ENCODE peak calls at places on chromosomes 4 and X, in seven cellular contexts. T, D, R, X, I, Q and S are unnamed samples.

GRCh38 chr4:33924239-33924638 is 2320.1 kb downstream of the ARAP2 start:
- DNase-seq in R (no peak), I (no peak), X (no peak), T (no peak), D (no peak), Q (no peak), S (peak; percentile 51)

GRCh38 chr4:21795091-21795490 is 153.5 kb downstream of the KCNIP4 start:
- DNase-seq in D (no peak), X (no peak), I (no peak), T (peak; percentile 17), Q (no peak), R (no peak), S (peak; percentile 35)

GRCh38 chr4:2551118-2551517 is 14.7 kb downstream of the FAM193A start:
- DNase-seq in Q (no peak), D (no peak), I (no peak), T (no peak), X (no peak), R (no peak), S (no peak)

GRCh38 chr4:76582817-76583087 is 147.7 kb downstream of the SHROOM3 start:
- DNase-seq in I (no peak), R (no peak), T (no peak), X (no peak), Q (no peak), D (no peak), S (no peak)

GRCh38 chr4:93710847-93711430 is 117.6 kb upstream of the ATOH1 start:
- DNase-seq in D (no peak), T (no peak), X (no peak), I (no peak), Q (no peak), R (no peak), S (no peak)

GRCh38 chr4:151415978-151416377 is 7.0 kb downstream of the FHIP1A start:
- DNase-seq in Q (no peak), R (no peak), T (no peak), X (no peak), I (no peak), D (no peak), S (peak; percentile 81)

GRCh38 chrX:8688776-8689175 is 43.2 kb downstream of the ANOS1 start:
- DNase-seq in R (no peak), D (no peak), X (no peak), Q (no peak), I (no peak), T (no peak), S (no peak)

GRCh38 chr4:80307183-80307735 is 28.3 kb upstream of the CFAP299 start:
- DNase-seq in X (no peak), I (no peak), Q (no peak), R (no peak), D (no peak), T (no peak), S (peak; percentile 56)

GRCh38 chr4:38237139-38237538 is 276.9 kb downstream of the PTTG2 start:
- DNase-seq in I (no peak), T (peak; percentile 23), Q (peak; percentile 51), X (no peak), R (no peak), D (no peak), S (peak; percentile 60)

GRCh38 chr4:175729665-175730064 is 82.4 kb downstream of the GPM6A start:
- DNase-seq in Q (no peak), D (no peak), X (no peak), T (no peak), R (no peak), I (no peak), S (no peak)

GRCh38 chr4:186029731-186030421 is 39.1 kb upstream of the TLR3 start:
- DNase-seq in D (no peak), X (no peak), T (no peak), Q (peak; percentile 80), R (peak; percentile 92), I (no peak), S (peak; percentile 92)

GRCh38 chr4:104901438-104901837 is 245.2 kb upstream of the TET2 start:
- DNase-seq in D (no peak), R (no peak), I (no peak), Q (no peak), T (peak; percentile 30), X (no peak), S (no peak)

GRCh38 chr4:139666735-139667266 is 1.2 kb downstream of the MGST2 start:
- DNase-seq in Q (peak; percentile 73), X (no peak), D (no peak), I (no peak), T (peak; percentile 42), R (peak; percentile 57), S (peak; percentile 58)

GRCh38 chr4:77065382-77065781 is 10.4 kb downstream of the CCNI start:
- DNase-seq in Q (no peak), R (no peak), X (no peak), I (no peak), D (no peak), T (no peak), S (peak; percentile 19)

GRCh38 chrX:46310815-46311497 is 234.3 kb downstream of the ZNF674 start:
- DNase-seq in R (no peak), X (no peak), Q (no peak), D (no peak), T (no peak), I (no peak), S (no peak)

GRCh38 chr4:128379860-128380259 is 92.2 kb upstream of the PGRMC2 start:
- DNase-seq in Q (no peak), I (no peak), R (peak; percentile 57), X (no peak), D (no peak), T (peak; percentile 31), S (peak; percentile 54)

GRCh38 chrX:131729295-131729694 is 185.4 kb downstream of the OR13H1 start:
- DNase-seq in D (no peak), T (no peak), Q (peak; percentile 91), X (no peak), I (peak; percentile 66), R (peak; percentile 91), S (peak; percentile 74)

GRCh38 chrX:142359359-142359758 is 154.3 kb upstream of the MAGEC2 start:
- DNase-seq in X (no peak), Q (no peak), R (no peak), I (no peak), D (no peak), T (no peak), S (no peak)

GRCh38 chrX:36957425-36958328 is 50.5 kb upstream of the FAM47C start:
- DNase-seq in X (no peak), I (no peak), R (peak; percentile 43), Q (no peak), D (no peak), T (no peak), S (peak; percentile 54)

GRCh38 chr4:84482564-84483563 is 16.2 kb downstream of the NKX6-1 start:
- DNase-seq in T (no peak), D (no peak), I (no peak), R (peak; percentile 56), X (no peak), Q (no peak), S (peak; percentile 17)

GRCh38 chrX:38175140-38175539 is 45.5 kb downstream of the SRPX start:
- DNase-seq in D (no peak), X (no peak), R (no peak), I (no peak), Q (peak; percentile 47), T (peak; percentile 43), S (peak; percentile 31)

GRCh38 chr4:75552452-75552851 is 3.4 kb upstream of the ODAPH start:
- DNase-seq in X (no peak), T (no peak), Q (no peak), I (no peak), D (no peak), R (no peak), S (no peak)

GRCh38 chrX:72018277-72019112 is 107.8 kb downstream of the NHSL2 start:
- DNase-seq in T (peak; percentile 92), R (peak; percentile 91), X (peak; percentile 69), D (peak; percentile 69), Q (peak; percentile 84), I (peak; percentile 77), S (peak; percentile 91)

GRCh38 chr4:145061325-145061920 is 36.6 kb downstream of the ANAPC10 start:
- DNase-seq in T (peak; percentile 60), D (no peak), Q (no peak), R (no peak), I (no peak), X (no peak), S (peak; percentile 83)

GRCh38 chrX:25017667-25018247 is 2.0 kb upstream of the ARX start:
- DNase-seq in R (no peak), T (no peak), I (no peak), Q (no peak), X (no peak), D (no peak), S (no peak)

GRCh38 chrX:16786791-16787735 is 797 bp downstream of the TXLNG start:
- DNase-seq in D (peak; percentile 33), T (peak; percentile 54), X (peak; percentile 5), Q (no peak), R (peak; percentile 53), I (peak; percentile 42), S (peak; percentile 58)

GRCh38 chr4:28369504-28369903 is 1508.9 kb downstream of the STIM2 start:
- DNase-seq in I (no peak), R (no peak), T (no peak), Q (no peak), X (no peak), D (no peak), S (peak; percentile 9)